ENCODE peak calls at places on chromosomes 12 and 14, in six cellular contexts. M, J, W, Y, G and N are unnamed samples.

GRCh38 chr14:79044894-79045624 is 874.9 kb downstream of the NRXN3 start:
- DNase-seq in Y (peak), W (peak), J (peak), M (no peak), G (no peak), N (peak)

GRCh38 chr12:112901271-112901670 is 5.5 kb upstream of the OAS1 start:
- DNase-seq in W (no peak), M (no peak), G (no peak), Y (peak), J (no peak), N (no peak)

GRCh38 chr12:9729082-9729481 is 3.8 kb downstream of the CLECL1 start:
- DNase-seq in Y (no peak), J (no peak), W (no peak), M (no peak), G (no peak), N (no peak)

GRCh38 chr12:108582509-108582908 is 15.4 kb downstream of the TMEM119 start:
- DNase-seq in W (no peak), J (no peak), G (peak), Y (no peak), M (no peak), N (no peak)

GRCh38 chr12:123267991-123268843 is 3.4 kb downstream of the CDK2AP1 start:
- DNase-seq in G (peak), J (no peak), W (no peak), M (peak), Y (no peak), N (no peak)

GRCh38 chr14:77660754-77661153 is 44.3 kb upstream of the SPTLC2 start:
- DNase-seq in J (no peak), M (no peak), W (no peak), Y (no peak), G (no peak), N (no peak)

GRCh38 chr12:28759334-28759733 is 389.7 kb upstream of the FAR2 start:
- DNase-seq in W (peak), Y (peak), G (no peak), M (no peak), J (no peak), N (no peak)

GRCh38 chr14:86221755-86222154 is 691.8 kb downstream of the FLRT2 start:
- DNase-seq in M (no peak), G (no peak), Y (no peak), J (no peak), W (peak), N (no peak)

GRCh38 chr14:77206261-77206824 is 24.7 kb downstream of the TMEM63C start:
- DNase-seq in G (no peak), Y (no peak), W (no peak), J (no peak), M (no peak), N (no peak)

GRCh38 chr12:5830121-5830520 is 114.9 kb downstream of the ANO2 start:
- DNase-seq in J (no peak), W (no peak), Y (no peak), M (peak), G (no peak), N (no peak)

GRCh38 chr12:50986961-50987737 is 34.8 kb downstream of the HIGD1C start:
- DNase-seq in J (peak), M (peak), Y (peak), W (peak), G (no peak), N (no peak)

GRCh38 chr14:34662558-34663088 is 32.7 kb upstream of the SNX6 start:
- DNase-seq in W (no peak), M (no peak), Y (no peak), J (no peak), G (no peak), N (no peak)

GRCh38 chr12:19841451-19841850 is 402.2 kb downstream of the AEBP2 start:
- DNase-seq in Y (no peak), G (no peak), M (no peak), W (no peak), J (no peak), N (no peak)

GRCh38 chr12:89756638-89757321 is 48.1 kb upstream of the ATP2B1 start:
- DNase-seq in W (peak), J (no peak), G (no peak), M (peak), Y (peak), N (no peak)

GRCh38 chr12:132317233-132317938 is 12.0 kb downstream of the GALNT9 start:
- DNase-seq in M (no peak), J (no peak), W (no peak), G (no peak), Y (no peak), N (peak)

GRCh38 chr12:66279127-66279712 is 23.1 kb upstream of the HELB start:
- DNase-seq in J (no peak), W (peak), M (peak), G (no peak), Y (no peak), N (no peak)

GRCh38 chr12:60577607-60578006 is 981.8 kb downstream of the SLC16A7 start:
- DNase-seq in W (no peak), M (no peak), G (no peak), Y (no peak), J (no peak), N (no peak)

GRCh38 chr12:122726056-122726558 is 4.5 kb downstream of the HCAR1 start:
- DNase-seq in G (no peak), W (no peak), J (no peak), Y (peak), M (peak), N (no peak)

GRCh38 chr12:54033106-54033979 is 493 bp downstream of the HOXC5 start:
- DNase-seq in M (no peak), W (no peak), J (peak), G (peak), Y (peak), N (no peak)

GRCh38 chr14:58697266-58697926 is 59.6 kb downstream of the DACT1 start:
- DNase-seq in Y (no peak), J (no peak), M (no peak), W (no peak), G (no peak), N (no peak)

GRCh38 chr12:51334774-51335173 is 10.8 kb upstream of the BIN2 start:
- DNase-seq in Y (no peak), M (no peak), G (no peak), J (no peak), W (no peak), N (no peak)

GRCh38 chr12:126554599-126554998 is 1489.4 kb downstream of the AACS start:
- DNase-seq in J (no peak), W (no peak), Y (no peak), M (no peak), G (no peak), N (no peak)

GRCh38 chr14:74907744-74908143 is 15.3 kb downstream of the RPS6KL1 start:
- DNase-seq in M (no peak), W (no peak), J (no peak), G (no peak), Y (no peak), N (no peak)

GRCh38 chr12:63003223-63003819 is 68.4 kb upstream of the PPM1H start:
- DNase-seq in J (no peak), Y (no peak), W (no peak), G (no peak), M (no peak), N (no peak)

GRCh38 chr12:127516467-127516866 is 750.5 kb upstream of the TMEM132C start:
- DNase-seq in G (no peak), Y (no peak), M (no peak), J (no peak), W (peak), N (no peak)

GRCh38 chr14:39258782-39259545 is 25.2 kb downstream of the MIA2 start:
- DNase-seq in Y (no peak), W (no peak), M (no peak), J (peak), G (no peak), N (peak)

GRCh38 chr12:5000204-5000603 is 43.5 kb upstream of the KCNA5 start:
- DNase-seq in M (no peak), Y (no peak), G (no peak), J (no peak), W (no peak), N (no peak)

GRCh38 chr14:89899917-89900680 is 54.4 kb downstream of the EFCAB11 start:
- DNase-seq in M (no peak), J (no peak), W (no peak), Y (peak), G (no peak), N (no peak)

GRCh38 chr12:4939418-4940023 is 29.8 kb downstream of the KCNA1 start:
- DNase-seq in M (no peak), G (no peak), W (no peak), Y (no peak), J (no peak), N (no peak)

GRCh38 chr14:78758333-78758732 is 588.2 kb downstream of the NRXN3 start:
- DNase-seq in W (no peak), G (no peak), J (peak), M (no peak), Y (peak), N (no peak)

GRCh38 chr14:93989939-93990338 is 7.2 kb upstream of the CCDC197 start:
- DNase-seq in M (peak), G (no peak), J (no peak), W (no peak), Y (no peak), N (no peak)

GRCh38 chr14:50501642-50502041 is 30.7 kb downstream of the MAP4K5 start:
- DNase-seq in W (peak), Y (no peak), G (no peak), J (no peak), M (no peak), N (no peak)

GRCh38 chr14:38286481-38286880 is 30.6 kb upstream of the CLEC14A start:
- DNase-seq in J (no peak), W (no peak), Y (no peak), G (no peak), M (no peak), N (no peak)